ENCODE peak calls at places on chromosome 2, in four cellular contexts. K is GM12878, U is HepG2, L is K562. Y is an unnamed sample.

GRCh38 chr2:206368933-206369569 is 74.3 kb upstream of the ADAM23 start:
- DNase-seq in K (no peak), U (no peak), L (no peak), Y (no peak)

GRCh38 chr2:219206442-219207253 is at the start of gene ZFAND2B:
- DNase-seq in K (peak), U (peak), L (peak), Y (peak)

GRCh38 chr2:22855761-22856184 is 529.2 kb upstream of the KLHL29 start:
- DNase-seq in K (no peak), U (no peak), L (no peak), Y (no peak)

GRCh38 chr2:210315015-210315807 is at the start of gene MYL1:
- DNase-seq in K (no peak), U (no peak), L (no peak), Y (no peak)

GRCh38 chr2:60826126-60826525 is 55.2 kb upstream of the REL start:
- DNase-seq in K (no peak), U (no peak), L (no peak), Y (no peak)

GRCh38 chr2:37798315-37799005 is 126.6 kb upstream of the RMDN2 start:
- DNase-seq in K (peak), U (no peak), L (no peak), Y (no peak)

GRCh38 chr2:197500503-197501179 is 462 bp downstream of the HSPE1 start:
- DNase-seq in K (no peak), U (no peak), L (no peak), Y (no peak)

GRCh38 chr2:213545481-213545880 is 261.2 kb downstream of the SPAG16 start:
- DNase-seq in K (no peak), U (no peak), L (no peak), Y (no peak)

GRCh38 chr2:167331636-167332232 is 443.5 kb downstream of the XIRP2 start:
- DNase-seq in K (no peak), U (peak), L (no peak), Y (peak)

GRCh38 chr2:172096661-172097547 is 5.8 kb downstream of the DLX2 start:
- DNase-seq in K (no peak), U (no peak), L (no peak), Y (no peak)

GRCh38 chr2:47727956-47728355 is 55.0 kb upstream of the MSH6 start:
- DNase-seq in K (no peak), U (no peak), L (no peak), Y (no peak)

GRCh38 chr2:56685205-56685604 is 501.4 kb downstream of the CCDC85A start:
- DNase-seq in K (no peak), U (no peak), L (no peak), Y (no peak)

GRCh38 chr2:56682397-56682760 is 498.6 kb downstream of the CCDC85A start:
- DNase-seq in K (no peak), U (no peak), L (no peak), Y (no peak)

GRCh38 chr2:56684371-56684770 is 500.6 kb downstream of the CCDC85A start:
- DNase-seq in K (no peak), U (no peak), L (no peak), Y (no peak)

GRCh38 chr2:56681659-56682396 is 498.0 kb downstream of the CCDC85A start:
- DNase-seq in K (no peak), U (no peak), L (no peak), Y (no peak)

DNA sequence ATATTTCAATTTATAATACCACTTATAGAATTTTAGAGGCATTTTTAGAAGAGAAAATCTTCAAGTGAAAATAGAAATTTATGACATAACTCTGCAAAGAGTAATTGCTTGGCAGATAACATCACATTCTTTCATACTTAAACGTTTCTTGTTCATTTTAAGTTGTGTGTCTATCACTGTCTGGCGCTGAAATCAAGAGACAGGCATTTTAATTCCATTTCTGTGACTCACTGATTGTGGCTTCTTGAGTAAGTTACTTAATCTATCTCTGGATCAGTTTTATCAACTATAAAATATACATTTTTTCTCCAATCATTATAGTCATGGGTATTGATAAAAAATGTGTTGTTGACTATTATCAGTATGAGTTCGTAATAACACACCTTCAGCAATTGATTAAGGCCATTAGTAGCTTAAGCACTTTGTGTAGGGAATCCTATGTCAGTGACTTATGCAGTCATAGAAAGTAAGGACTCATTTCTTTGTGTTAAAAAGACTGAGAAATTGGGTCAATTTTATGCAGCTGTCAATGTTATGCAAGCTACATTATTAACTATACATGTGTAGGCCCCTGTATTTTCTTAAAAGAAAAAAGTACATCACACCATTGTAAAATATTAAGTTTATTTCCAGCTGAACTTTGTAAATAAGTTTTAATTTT is 497.3 kb downstream of the CCDC85A start:
- DNase-seq in K (no peak), U (no peak), L (no peak), Y (no peak)
- TF ChIP-seq CBX5 in K (no peak), U (no peak), L (no peak), Y (no peak)

GRCh38 chr2:98514879-98515570 is 70.4 kb downstream of the INPP4A start:
- DNase-seq in K (no peak), U (no peak), L (peak), Y (no peak)
- TF ChIP-seq CBX5 in K (no peak), U (no peak), L (no peak), Y (no peak)

DNA sequence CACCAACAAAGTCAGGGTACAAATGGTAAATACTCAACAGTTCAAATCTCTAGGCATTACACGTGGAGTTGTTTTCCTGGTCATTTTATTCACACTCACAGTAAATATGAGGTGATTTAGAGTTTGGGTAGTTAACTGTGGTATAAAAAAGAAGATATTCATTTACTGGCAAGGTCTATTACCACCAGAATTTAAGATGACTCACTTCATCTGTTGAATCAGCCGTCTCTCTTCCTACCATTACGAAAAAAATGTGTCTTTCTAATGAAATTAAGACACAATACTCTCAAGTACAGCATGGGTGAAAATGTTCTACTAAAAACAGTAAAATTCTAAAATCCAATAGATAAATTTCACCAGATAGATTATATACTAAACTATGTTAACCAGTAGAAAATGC is 21.0 kb upstream of the GPR75 start:
- DNase-seq in K (no peak), U (no peak), L (no peak), Y (no peak)
- TF ChIP-seq CBX5 in K (no peak), U (no peak), L (no peak), Y (no peak)

GRCh38 chr2:141105763-141106162 is 1025.1 kb downstream of the LRP1B start:
- DNase-seq in K (no peak), U (no peak), L (no peak), Y (no peak)

GRCh38 chr2:141113301-141113700 is 1017.5 kb downstream of the LRP1B start:
- DNase-seq in K (no peak), U (no peak), L (no peak), Y (no peak)

DNA sequence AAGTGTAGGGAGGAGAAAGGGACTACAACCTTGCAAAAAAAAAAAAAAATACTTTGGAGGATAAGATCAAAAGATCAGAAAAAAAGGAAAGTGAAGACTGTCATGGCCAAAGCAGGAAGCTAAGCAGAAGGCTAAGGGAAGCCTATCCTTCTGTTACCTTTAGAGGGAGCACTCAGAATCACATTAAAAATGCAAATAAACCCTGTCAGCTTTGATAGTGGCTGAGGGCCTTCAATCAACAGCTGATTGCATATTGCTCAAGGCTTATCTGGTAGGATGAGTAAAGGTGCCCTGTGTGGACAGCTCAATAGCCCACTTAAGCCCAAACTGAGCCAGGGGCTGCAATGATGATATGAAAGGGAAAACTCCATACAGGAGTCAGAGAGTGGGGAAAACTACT is 1021.2 kb downstream of the LRP1B start:
- DNase-seq in K (no peak), U (peak), L (no peak), Y (no peak)
- TF ChIP-seq CBX5 in K (no peak), U (no peak), L (no peak), Y (no peak)

GRCh38 chr2:42256502-42256901 is 87.3 kb downstream of the EML4 start:
- DNase-seq in K (peak), U (no peak), L (no peak), Y (no peak)
- TF ChIP-seq CBX5 in K (no peak), U (no peak), L (no peak), Y (no peak)

DNA sequence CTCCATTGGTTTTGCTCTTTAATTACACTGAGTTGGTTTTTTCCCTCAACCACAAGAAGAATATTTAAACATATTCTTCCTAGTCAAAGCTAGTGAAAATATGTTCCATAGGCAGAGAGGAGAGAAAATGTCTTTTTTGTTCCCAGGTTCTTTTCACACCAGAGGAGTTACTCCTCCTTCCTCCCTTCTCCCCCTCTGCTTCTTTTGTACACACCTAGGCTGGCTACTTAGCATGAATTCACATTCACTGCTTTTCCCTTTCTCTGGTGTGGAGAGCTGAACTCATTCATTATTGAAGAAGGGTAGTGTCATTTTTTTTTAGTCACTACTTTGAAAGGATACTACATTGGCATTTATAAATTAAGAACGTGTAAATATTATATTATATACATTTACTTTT is 56.6 kb upstream of the UGP2 start:
- DNase-seq in K (no peak), U (no peak), L (no peak), Y (no peak)
- TF ChIP-seq CBX5 in K (no peak), U (no peak), L (no peak), Y (no peak)

DNA sequence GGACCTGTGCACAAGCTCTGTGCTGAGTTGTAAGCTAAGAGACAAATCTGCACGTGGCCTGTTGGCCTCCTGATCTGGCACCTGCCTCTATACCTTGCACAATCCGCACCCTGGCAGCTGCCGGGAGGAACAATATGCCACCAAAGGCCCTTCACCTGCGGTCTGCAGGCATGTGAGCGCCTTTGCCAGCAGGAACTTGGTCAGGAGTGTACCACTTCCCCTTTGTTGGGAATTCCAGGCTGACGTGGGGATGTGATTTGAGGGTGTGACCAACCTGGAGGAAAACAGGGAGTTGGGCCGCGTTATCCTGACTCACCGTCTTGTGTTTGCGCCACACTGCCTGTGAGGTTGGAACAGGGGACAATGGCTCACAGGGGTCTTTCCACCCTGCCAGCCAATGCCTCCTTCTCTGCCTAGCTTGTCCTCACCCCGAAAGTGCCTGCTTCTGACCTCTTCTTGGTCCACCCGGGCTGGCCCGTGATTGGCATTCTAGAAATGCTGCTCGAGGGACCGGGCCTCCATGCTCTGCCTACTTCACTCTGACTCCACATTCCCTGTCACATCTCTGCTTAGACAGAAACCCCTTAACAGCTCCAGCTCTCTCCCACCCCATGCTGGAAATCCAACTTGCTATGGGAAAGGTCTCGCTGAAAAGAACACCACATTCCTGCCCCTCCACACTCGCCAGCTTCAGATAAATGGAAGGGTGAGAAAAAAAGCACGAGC is 67.1 kb upstream of the MAP4K4 start:
- DNase-seq in K (no peak), U (peak), L (no peak), Y (no peak)
- TF ChIP-seq CBX5 in K (no peak), U (no peak), L (no peak), Y (no peak)

DNA sequence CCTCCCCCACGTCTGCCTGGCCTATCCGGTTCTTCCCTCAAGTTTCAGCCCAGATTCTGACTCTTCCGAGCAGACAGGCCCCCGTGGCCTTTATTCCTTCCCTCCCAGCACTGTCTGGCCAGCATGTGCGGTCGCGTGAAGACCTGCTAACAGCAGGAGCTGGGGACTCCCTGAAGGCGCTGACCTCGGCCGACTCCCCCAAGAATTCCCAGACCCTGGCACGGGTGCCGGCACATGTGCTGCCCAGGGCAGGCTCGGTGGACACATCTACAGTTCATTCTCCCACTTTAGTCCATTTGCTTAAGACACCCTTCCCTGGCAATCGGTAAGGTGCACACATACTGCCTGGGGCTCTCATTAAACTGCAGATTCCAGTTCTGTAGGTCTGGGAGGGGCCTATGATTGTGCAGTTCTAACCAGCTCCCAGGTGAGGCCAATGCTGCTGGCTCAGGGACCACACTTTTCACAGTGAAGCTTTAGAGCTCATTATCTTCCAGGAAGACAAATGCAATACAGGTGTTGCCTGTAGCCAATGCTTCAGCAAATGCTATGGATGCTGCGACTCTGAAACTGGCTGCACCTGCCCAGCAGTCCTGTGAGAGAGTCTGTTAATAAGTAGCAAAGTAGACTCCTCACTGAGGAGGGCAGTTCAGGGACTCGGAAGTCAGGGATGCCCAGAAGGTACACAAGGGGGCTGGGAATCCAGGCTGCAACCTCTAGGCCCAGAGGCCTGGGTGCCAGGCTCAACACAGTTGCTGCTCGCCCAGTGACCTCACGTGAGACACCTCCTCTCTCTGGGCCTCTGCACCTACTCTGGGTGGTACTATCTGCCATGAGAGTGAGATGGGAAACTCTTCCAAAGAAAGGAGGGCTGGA is 45.4 kb upstream of the TAF1B start:
- DNase-seq in K (no peak), U (peak), L (no peak), Y (no peak)
- TF ChIP-seq CBX5 in K (no peak), U (no peak), L (no peak), Y (no peak)

DNA sequence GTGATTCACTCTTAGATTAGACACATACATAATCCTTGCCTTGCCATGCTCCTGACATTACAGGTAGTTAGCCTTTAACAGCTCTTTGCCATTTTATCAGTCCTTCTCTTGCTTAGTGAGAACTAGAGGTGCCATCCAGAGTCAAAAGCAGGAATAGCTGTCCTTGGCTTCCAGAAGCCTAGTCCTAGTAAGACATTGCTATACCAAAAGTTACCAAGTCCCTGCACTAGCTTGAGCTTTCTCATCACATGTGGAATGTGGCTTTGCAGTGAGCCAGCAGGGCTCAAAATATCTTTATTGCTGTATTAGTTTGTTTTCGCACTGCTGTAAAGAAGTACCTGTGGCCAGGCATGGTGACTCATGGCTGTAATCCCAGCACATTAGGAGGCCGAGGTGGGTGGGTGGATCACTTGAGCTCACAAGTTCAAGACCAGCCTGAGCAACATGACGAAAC is 104.7 kb upstream of the NOSTRIN start:
- DNase-seq in K (no peak), U (no peak), L (no peak), Y (no peak)
- TF ChIP-seq CBX5 in K (no peak), U (no peak), L (no peak), Y (no peak)

DNA sequence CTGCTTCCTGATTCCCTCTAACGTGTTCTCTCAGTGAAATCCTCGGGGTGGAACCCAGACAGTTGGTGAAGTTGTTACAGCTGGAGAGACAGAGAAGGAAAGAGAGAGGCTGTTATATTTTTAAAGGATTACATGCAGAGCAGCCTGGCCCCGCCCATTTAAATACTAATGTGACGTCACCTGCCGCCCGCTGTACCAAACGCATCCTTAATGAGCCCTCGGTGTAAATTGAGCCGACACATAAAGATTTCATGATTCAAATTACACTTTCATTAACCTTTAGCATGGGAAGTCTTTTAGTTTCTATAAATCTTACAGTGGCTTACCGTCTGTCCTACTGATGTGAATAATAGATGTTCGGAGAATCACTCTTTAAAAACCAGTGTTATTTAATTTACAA is 164.0 kb upstream of the SIX3 start:
- DNase-seq in K (no peak), U (no peak), L (peak), Y (no peak)
- TF ChIP-seq CBX5 in K (no peak), U (no peak), L (no peak), Y (no peak)